ENCODE peak calls at places on chromosomes 6 and 20, in nine cellular contexts. A is stomach; V is effector memory CD4-positive, alpha-beta T cell; J is caudate nucleus; L is cardiac muscle cell; U is PC-3; G is GM23248; S is CD8-positive, alpha-beta T cell; N is foreskin keratinocyte. K is an unnamed sample.

GRCh38 chr6:24951831-24952299 is 16.1 kb upstream of the RIPOR2 start:
- DNase-seq in A (no peak), V (peak; percentile 41), J (no peak), L (no peak), U (no peak), G (no peak), S (no peak), N (no peak), K (no peak)

GRCh38 chr6:147023581-147023980 is 180.6 kb upstream of the STXBP5 start:
- DNase-seq in A (no peak), V (no peak), J (no peak), L (no peak), U (no peak), G (no peak), S (no peak), N (no peak), K (no peak)

GRCh38 chr20:5899444-5899843 is 50.9 kb downstream of the TRMT6 start:
- DNase-seq in A (no peak), V (no peak), J (no peak), L (no peak), U (no peak), G (no peak), S (no peak), N (no peak), K (no peak)

GRCh38 chr6:117870477-117871243 is 36.4 kb upstream of the SLC35F1 start:
- DNase-seq in A (no peak), V (no peak), J (no peak), L (no peak), U (no peak), G (no peak), S (no peak), N (no peak), K (no peak)

GRCh38 chr20:11810316-11811130 is 107.2 kb upstream of the BTBD3 start:
- DNase-seq in A (no peak), V (no peak), J (no peak), L (peak; percentile 13), U (peak; percentile 75), G (peak; percentile 80), S (no peak), N (peak; percentile 80), K (no peak)

GRCh38 chr6:157068691-157069228 is 254.6 kb downstream of the TMEM242 start:
- DNase-seq in A (no peak), V (no peak), J (no peak), L (peak; percentile 24), U (peak; percentile 52), G (no peak), S (no peak), N (peak; percentile 39), K (no peak)

GRCh38 chr20:43840382-43841070 is 74.1 kb upstream of the TOX2 start:
- DNase-seq in A (no peak), V (no peak), J (no peak), L (peak; percentile 42), U (peak; percentile 68), G (no peak), S (no peak), N (no peak), K (peak; percentile 35)

GRCh38 chr6:90083891-90084290 is 189.6 kb downstream of the GJA10 start:
- DNase-seq in A (no peak), V (no peak), J (no peak), L (no peak), U (no peak), G (no peak), S (peak; percentile 31), N (no peak), K (peak; percentile 66)

GRCh38 chr6:158938811-158939254 is 61.2 kb downstream of the RSPH3 start:
- DNase-seq in A (no peak), V (no peak), J (no peak), L (peak; percentile 12), U (no peak), G (peak; percentile 73), S (no peak), N (peak; percentile 46), K (peak; percentile 73)

GRCh38 chr20:6265204-6265904 is 142.5 kb upstream of the FERMT1 start:
- DNase-seq in A (no peak), V (no peak), J (no peak), L (peak; percentile 92), U (peak; percentile 72), G (peak; percentile 71), S (no peak), N (peak; percentile 70), K (no peak)

GRCh38 chr6:81772741-81773140 is 20.3 kb upstream of the TENT5A start:
- DNase-seq in A (no peak), V (no peak), J (no peak), L (no peak), U (peak; percentile 70), G (peak; percentile 87), S (no peak), N (peak; percentile 85), K (no peak)

GRCh38 chr6:39927159-39927558 is 7.1 kb downstream of the MOCS1 start:
- DNase-seq in A (no peak), V (no peak), J (no peak), L (peak; percentile 28), U (peak; percentile 74), G (peak; percentile 55), S (no peak), N (peak; percentile 58), K (peak; percentile 45)

DNA sequence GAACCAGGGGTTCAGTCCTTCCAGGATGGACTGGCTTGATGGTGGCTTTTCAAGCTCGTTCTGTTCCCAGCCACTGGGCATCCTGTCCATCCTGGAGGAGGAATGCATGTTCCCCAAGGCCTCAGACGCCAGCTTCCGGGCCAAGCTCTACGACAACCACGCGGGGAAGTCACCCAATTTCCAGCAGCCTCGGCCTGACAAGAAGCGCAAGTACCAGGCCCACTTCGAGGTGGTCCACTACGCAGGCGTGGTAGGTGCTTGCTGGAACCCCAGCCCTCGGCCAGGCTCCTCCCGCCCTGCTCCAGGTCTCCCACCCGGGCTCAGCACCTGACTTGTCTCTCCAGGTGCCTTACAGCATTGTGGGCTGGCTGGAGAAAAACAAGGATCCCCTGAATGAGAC is 34.0 kb downstream of the MYH7B start:
- DNase-seq in A (no peak), V (no peak), J (no peak), L (no peak), U (no peak), G (no peak), S (no peak), N (no peak), K (no peak)
- H3K27ac ChIP-seq in A (no peak overlapping the region), V (no peak overlapping the region), J (no peak overlapping the region), L (no peak overlapping the region), U (no peak overlapping the region), G (no peak overlapping the region), S (no peak overlapping the region), N (no peak overlapping the region), K (no peak overlapping the region)

GRCh38 chr20:34527016-34527415 is 10.8 kb downstream of the DYNLRB1 start:
- DNase-seq in A (no peak), V (no peak), J (no peak), L (no peak), U (no peak), G (no peak), S (no peak), N (no peak), K (peak; percentile 34)
- H3K27ac ChIP-seq in A (peak overlapping the region; percentile 84), V (no peak overlapping the region), J (peak overlapping the region; percentile 99), L (no peak overlapping the region), U (peak overlapping the region; percentile 84), G (peak overlapping the region; percentile 89), S (no peak overlapping the region), N (no peak overlapping the region), K (peak overlapping the region; percentile 52)

GRCh38 chr20:46898433-46898832 is 3.8 kb downstream of the EYA2 start:
- DNase-seq in A (no peak), V (no peak), J (no peak), L (no peak), U (no peak), G (no peak), S (no peak), N (no peak), K (no peak)

GRCh38 chr20:46900826-46901225 is 6.2 kb downstream of the EYA2 start:
- DNase-seq in A (no peak), V (no peak), J (no peak), L (no peak), U (no peak), G (no peak), S (no peak), N (no peak), K (no peak)

GRCh38 chr20:46900068-46900467 is 5.4 kb downstream of the EYA2 start:
- DNase-seq in A (no peak), V (no peak), J (no peak), L (no peak), U (no peak), G (no peak), S (no peak), N (no peak), K (no peak)

GRCh38 chr20:46901638-46902037 is 7.0 kb downstream of the EYA2 start:
- DNase-seq in A (no peak), V (no peak), J (no peak), L (no peak), U (no peak), G (no peak), S (no peak), N (peak; percentile 38), K (no peak)

DNA sequence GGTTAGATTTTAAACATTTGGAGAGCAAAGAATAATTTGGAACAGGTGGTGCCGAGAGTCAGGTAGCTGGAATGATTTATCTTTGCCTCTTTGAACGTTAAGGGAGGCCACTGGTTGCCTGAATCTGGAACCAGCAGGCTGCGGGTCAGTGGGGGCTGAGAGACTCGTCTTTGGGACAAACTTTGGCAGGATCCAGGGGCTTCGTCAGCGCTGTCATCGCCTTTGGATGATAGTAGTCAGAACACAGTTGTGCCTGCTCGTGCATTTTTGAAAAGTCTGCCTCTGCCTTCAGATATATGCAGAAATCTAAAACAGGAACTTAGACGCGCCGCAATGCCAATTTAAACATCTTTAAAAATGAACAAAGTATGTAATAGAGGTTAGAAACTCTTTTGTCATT is 5.0 kb downstream of the EYA2 start:
- DNase-seq in A (no peak), V (no peak), J (no peak), L (no peak), U (no peak), G (no peak), S (no peak), N (no peak), K (no peak)
- H3K27ac ChIP-seq in A (no peak overlapping the region), V (no peak overlapping the region), J (no peak overlapping the region), L (no peak overlapping the region), U (no peak overlapping the region), G (no peak overlapping the region), S (no peak overlapping the region), N (no peak overlapping the region), K (no peak overlapping the region)

GRCh38 chr20:58639182-58640146 is 11.6 kb upstream of the STX16 start:
- DNase-seq in A (no peak), V (no peak), J (no peak), L (no peak), U (no peak), G (no peak), S (no peak), N (no peak), K (no peak)

GRCh38 chr20:58640446-58640845 is 10.6 kb upstream of the STX16 start:
- DNase-seq in A (no peak), V (no peak), J (no peak), L (peak; percentile 62), U (peak; percentile 56), G (peak; percentile 63), S (no peak), N (no peak), K (no peak)

GRCh38 chr20:58638467-58639181 is 12.5 kb upstream of the STX16 start:
- DNase-seq in A (no peak), V (no peak), J (no peak), L (no peak), U (no peak), G (no peak), S (no peak), N (no peak), K (no peak)

GRCh38 chr20:58645277-58645968 is 5.7 kb upstream of the STX16 start:
- DNase-seq in A (no peak), V (no peak), J (no peak), L (peak; percentile 67), U (peak; percentile 99), G (peak; percentile 22), S (no peak), N (peak; percentile 83), K (no peak)

GRCh38 chr20:58642465-58642864 is 8.6 kb upstream of the STX16 start:
- DNase-seq in A (peak; percentile 8), V (no peak), J (no peak), L (no peak), U (no peak), G (no peak), S (no peak), N (no peak), K (no peak)
- H3K27ac ChIP-seq in A (no peak overlapping the region), V (no peak overlapping the region), J (no peak overlapping the region), L (no peak overlapping the region), U (no peak overlapping the region), G (no peak overlapping the region), S (no peak overlapping the region), N (no peak overlapping the region), K (no peak overlapping the region)

K was measured in Peyer's patch.